ENCODE peak calls at places on chromosomes 13 and 19, in six cellular contexts. E, J, B, W, D and H are unnamed samples.

GRCh38 chr13:72109863-72110262 is 242.9 kb upstream of the DACH1 start:
- DNase-seq in E (no peak), J (no peak), B (peak), W (no peak), D (no peak), H (no peak)

GRCh38 chr19:47112166-47112663 is 1.4 kb downstream of the ZC3H4 start:
- DNase-seq in E (peak), J (peak), B (no peak), W (peak), D (peak), H (peak)

GRCh38 chr19:18672606-18673337 is 10.7 kb upstream of the CRTC1 start:
- DNase-seq in E (peak), J (no peak), B (peak), W (no peak), D (no peak), H (no peak)

GRCh38 chr13:28640861-28641599 is 17.9 kb upstream of the POMP start:
- DNase-seq in E (no peak), J (no peak), B (no peak), W (no peak), D (no peak), H (no peak)

GRCh38 chr19:35144600-35145436 is 1.8 kb downstream of the FXYD7 start:
- DNase-seq in E (peak), J (no peak), B (no peak), W (no peak), D (no peak), H (no peak)

GRCh38 chr19:39246951-39247669 is 1.5 kb downstream of the IFNL4 start:
- DNase-seq in E (peak), J (peak), B (no peak), W (no peak), D (peak), H (peak)

GRCh38 chr19:7115721-7116120 is 46.2 kb downstream of the ZNF557 start:
- DNase-seq in E (no peak), J (no peak), B (no peak), W (no peak), D (no peak), H (no peak)

GRCh38 chr13:39405596-39405995 is 197.4 kb downstream of the LHFPL6 start:
- DNase-seq in E (no peak), J (no peak), B (no peak), W (no peak), D (no peak), H (no peak)

GRCh38 chr19:44777715-44778347 is at the start of gene CBLC:
- DNase-seq in E (peak), J (no peak), B (no peak), W (no peak), D (no peak), H (no peak)

GRCh38 chr13:102914629-102914935 is 68.8 kb downstream of the ERCC5 start:
- DNase-seq in E (no peak), J (no peak), B (no peak), W (no peak), D (no peak), H (no peak)

GRCh38 chr13:98997738-98998641 is 20.1 kb upstream of the DOCK9 start:
- DNase-seq in E (no peak), J (no peak), B (no peak), W (no peak), D (no peak), H (no peak)

GRCh38 chr13:30850204-30850866 is 55.7 kb upstream of the MEDAG start:
- DNase-seq in E (no peak), J (no peak), B (no peak), W (no peak), D (no peak), H (no peak)

GRCh38 chr13:30850867-30851211 is 55.2 kb upstream of the MEDAG start:
- DNase-seq in E (no peak), J (no peak), B (no peak), W (no peak), D (no peak), H (no peak)

GRCh38 chr13:30848332-30849027 is 57.6 kb upstream of the MEDAG start:
- DNase-seq in E (no peak), J (no peak), B (no peak), W (no peak), D (no peak), H (no peak)

GRCh38 chr13:30847697-30848307 is 58.3 kb upstream of the MEDAG start:
- DNase-seq in E (no peak), J (no peak), B (peak), W (no peak), D (peak), H (no peak)

GRCh38 chr13:30849611-30850010 is 56.5 kb upstream of the MEDAG start:
- DNase-seq in E (no peak), J (no peak), B (no peak), W (no peak), D (no peak), H (no peak)
- H3K4me3 ChIP-seq in E (no peak), J (no peak), B (no peak), W (no peak), D (no peak), H (no peak)

GRCh38 chr19:8659905-8660304 is 29.5 kb downstream of the NFILZ start:
- DNase-seq in E (no peak), J (no peak), B (no peak), W (no peak), D (no peak), H (no peak)

GRCh38 chr19:8657869-8658268 is 27.4 kb downstream of the NFILZ start:
- DNase-seq in E (no peak), J (no peak), B (no peak), W (no peak), D (no peak), H (no peak)

GRCh38 chr19:8655340-8655709 is 24.9 kb downstream of the NFILZ start:
- DNase-seq in E (no peak), J (peak), B (no peak), W (no peak), D (no peak), H (no peak)

GRCh38 chr19:8654591-8655339 is 24.3 kb downstream of the NFILZ start:
- DNase-seq in E (peak), J (peak), B (no peak), W (peak), D (peak), H (peak)
- H3K4me3 ChIP-seq in E (no peak), J (peak), B (no peak), W (no peak), D (no peak), H (peak)

GRCh38 chr19:12670159-12670928 is 3.7 kb downstream of the WDR83 start:
- DNase-seq in E (no peak), J (no peak), B (no peak), W (no peak), D (no peak), H (no peak)

GRCh38 chr19:12668937-12669271 is 2.3 kb downstream of the WDR83 start:
- DNase-seq in E (peak), J (no peak), B (peak), W (peak), D (peak), H (peak)

GRCh38 chr19:12667903-12668302 is 1.3 kb downstream of the WDR83 start:
- DNase-seq in E (no peak), J (no peak), B (no peak), W (no peak), D (no peak), H (no peak)

GRCh38 chr19:12668346-12668745 is 1.7 kb downstream of the WDR83 start:
- DNase-seq in E (no peak), J (no peak), B (no peak), W (no peak), D (no peak), H (no peak)

GRCh38 chr19:12669272-12670158 is 2.9 kb downstream of the WDR83 start:
- DNase-seq in E (peak), J (peak), B (peak), W (peak), D (peak), H (peak)
- H3K4me3 ChIP-seq in E (peak), J (peak), B (peak), W (peak), D (peak), H (peak)

GRCh38 chr13:78601886-78602560 is 1.3 kb downstream of the POU4F1 start:
- DNase-seq in E (no peak), J (no peak), B (no peak), W (no peak), D (no peak), H (no peak)
- H3K4me3 ChIP-seq in E (no peak), J (peak), B (no peak), W (no peak), D (peak), H (peak)